ENCODE peak calls at places on chromosomes 11 and 22, in four cellular contexts. W is thoracic aorta; A is activated naive CD4-positive, alpha-beta T cell; Z is NCI-H2081 treated with DMSO at 0.1 percent for 48 hours. B is an unnamed sample.

GRCh38 chr11:113806403-113806802 is 26.8 kb downstream of the CLDN25 start:
- DNase-seq in Z (no peak), W (no peak), A (no peak), B (no peak)

GRCh38 chr11:115764172-115764571 is 260.0 kb upstream of the CADM1 start:
- DNase-seq in A (no peak), W (no peak), Z (no peak), B (no peak)

GRCh38 chr11:12207384-12208150 is 97.2 kb downstream of the MICAL2 start:
- DNase-seq in W (no peak), Z (no peak), A (no peak), B (no peak)

GRCh38 chr22:38456841-38457699 is 2.1 kb upstream of the KCNJ4 start:
- DNase-seq in A (no peak), W (no peak), Z (no peak), B (no peak)

GRCh38 chr11:92383430-92383829 is 158.8 kb downstream of the FAT3 start:
- DNase-seq in Z (no peak), W (no peak), A (no peak), B (no peak)

GRCh38 chr22:39214006-39214382 is 30.8 kb downstream of the PDGFB start:
- DNase-seq in Z (no peak), A (no peak), W (no peak), B (no peak)

GRCh38 chr22:43848366-43849171 is 13.7 kb downstream of the SULT4A1 start:
- DNase-seq in Z (no peak), W (no peak), A (no peak), B (no peak)

GRCh38 chr11:126355324-126355925 is at the start of gene ST3GAL4:
- DNase-seq in A (peak), Z (no peak), W (no peak), B (no peak)

GRCh38 chr11:123308077-123308476 is 113.0 kb upstream of the CLMP start:
- DNase-seq in A (no peak), W (no peak), Z (no peak), B (peak)

GRCh38 chr22:24325105-24325757 is 54.6 kb downstream of the SPECC1L start:
- DNase-seq in A (no peak), Z (no peak), W (no peak), B (no peak)

GRCh38 chr22:42439821-42440674 is 7.8 kb upstream of the NFAM1 start:
- DNase-seq in Z (no peak), A (no peak), W (no peak), B (no peak)

GRCh38 chr22:40552070-40552469 is 84.4 kb downstream of the MRTFA start:
- DNase-seq in W (no peak), Z (no peak), A (no peak), B (no peak)

GRCh38 chr11:130897262-130898182 is 18.8 kb downstream of the SNX19 start:
- DNase-seq in Z (no peak), A (no peak), W (peak), B (no peak)

GRCh38 chr11:62713343-62713742 is 5.9 kb downstream of the GNG3 start:
- DNase-seq in Z (no peak), A (no peak), W (no peak), B (no peak)

GRCh38 chr11:26247340-26247739 is 84.6 kb upstream of the ANO3 start:
- DNase-seq in A (no peak), W (no peak), Z (no peak), B (no peak)

GRCh38 chr11:123168955-123169484 is 26.0 kb downstream of the CLMP start:
- DNase-seq in Z (no peak), W (no peak), A (no peak), B (no peak)

GRCh38 chr22:37662039-37662438 is 3.5 kb downstream of the PDXP start:
- DNase-seq in Z (no peak), W (no peak), A (no peak), B (no peak)

GRCh38 chr11:73320786-73321325 is 12.8 kb downstream of the ARHGEF17 start:
- DNase-seq in Z (no peak), A (no peak), W (no peak), B (no peak)

GRCh38 chr22:45891996-45892621 is 84.9 kb downstream of the WNT7B start:
- DNase-seq in A (no peak), Z (no peak), W (no peak), B (no peak)

GRCh38 chr22:43078522-43078921 is 10.7 kb downstream of the TTLL1 start:
- DNase-seq in W (no peak), A (no peak), Z (no peak), B (no peak)

GRCh38 chr11:65060913-65061408 is 2.6 kb upstream of the NAALADL1 start:
- DNase-seq in Z (no peak), A (no peak), W (no peak), B (no peak)

GRCh38 chr22:36125994-36126531 is 34.5 kb downstream of the APOL3 start:
- DNase-seq in Z (no peak), A (no peak), W (no peak), B (no peak)

GRCh38 chr11:20038364-20038893 is 121.8 kb downstream of the DBX1 start:
- DNase-seq in Z (no peak), A (no peak), W (no peak), B (no peak)

B was measured in NCI-H187 treated with DMSO at 0.1 percent for 48 hours.